ENCODE peak calls at places on chromosomes 1 and 21, in four cellular contexts. M, V, L and O are unnamed samples.

GRCh38 chr1:13762642-13763041 is 62.7 kb downstream of the PRDM2 start:
- DNase-seq in M (no peak), V (no peak), L (no peak), O (no peak)

GRCh38 chr1:201013991-201014815 is 9.3 kb downstream of the KIF21B start:
- DNase-seq in M (no peak), V (no peak), L (peak; percentile 53), O (no peak)

GRCh38 chr1:7572654-7573152 is 198.4 kb upstream of the VAMP3 start:
- DNase-seq in M (no peak), V (peak; percentile 76), L (peak; percentile 34), O (no peak)

GRCh38 chr1:182629674-182630073 is 25.5 kb upstream of the RGS16 start:
- DNase-seq in M (no peak), V (no peak), L (no peak), O (no peak)

GRCh38 chr1:19846338-19846737 is 31.3 kb upstream of the RNF186 start:
- DNase-seq in M (no peak), V (no peak), L (no peak), O (no peak)

GRCh38 chr1:6028042-6028895 is 17.4 kb upstream of the KCNAB2 start:
- DNase-seq in M (no peak), V (no peak), L (no peak), O (peak; percentile 11)

GRCh38 chr1:41849211-41849759 is 69.4 kb downstream of the HIVEP3 start:
- DNase-seq in M (no peak), V (no peak), L (no peak), O (peak; percentile 43)

GRCh38 chr1:37028981-37029617 is 5.2 kb downstream of the GRIK3 start:
- DNase-seq in M (no peak), V (no peak), L (no peak), O (no peak)

GRCh38 chr1:8061210-8061609 is 35.1 kb upstream of the ERRFI1 start:
- DNase-seq in M (peak; percentile 74), V (no peak), L (no peak), O (peak; percentile 97)

DNA sequence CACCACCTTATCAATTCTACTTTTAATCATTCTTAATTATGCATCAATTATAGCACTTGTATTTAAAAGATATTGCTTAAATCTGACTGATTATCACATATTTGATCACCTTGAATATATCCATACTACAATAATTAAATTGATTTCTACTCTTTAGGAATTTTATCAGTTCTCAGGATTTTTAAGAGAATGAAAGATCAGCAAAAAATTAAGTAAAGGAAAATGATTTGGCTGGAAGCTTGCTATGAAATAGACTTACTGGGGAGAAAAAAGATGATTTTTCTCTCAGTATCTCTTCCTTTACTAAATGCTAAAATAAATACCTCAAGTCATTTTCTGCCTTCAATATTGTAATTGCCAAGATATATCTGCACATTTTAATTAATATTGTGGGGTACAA is 848.6 kb downstream of the LTN1 start:
- DNase-seq in M (no peak), V (no peak), L (no peak), O (no peak)
- H3K9me1 ChIP-seq in M (no peaks in the 10 kb centered on the region), V (no peaks in the 10 kb centered on the region), L (no peaks in the 10 kb centered on the region), O (no peaks in the 10 kb centered on the region)

GRCh38 chr1:248850124-248850523 is 8.8 kb downstream of the ZNF692 start:
- DNase-seq in M (no peak), V (no peak), L (no peak), O (no peak)
- H3K9me1 ChIP-seq in M (no peaks in the 10 kb centered on the region), V (no peaks in the 10 kb centered on the region), L (peaks cover 3% of the 10 kb centered on the region), O (peaks cover 11% of the 10 kb centered on the region)

DNA sequence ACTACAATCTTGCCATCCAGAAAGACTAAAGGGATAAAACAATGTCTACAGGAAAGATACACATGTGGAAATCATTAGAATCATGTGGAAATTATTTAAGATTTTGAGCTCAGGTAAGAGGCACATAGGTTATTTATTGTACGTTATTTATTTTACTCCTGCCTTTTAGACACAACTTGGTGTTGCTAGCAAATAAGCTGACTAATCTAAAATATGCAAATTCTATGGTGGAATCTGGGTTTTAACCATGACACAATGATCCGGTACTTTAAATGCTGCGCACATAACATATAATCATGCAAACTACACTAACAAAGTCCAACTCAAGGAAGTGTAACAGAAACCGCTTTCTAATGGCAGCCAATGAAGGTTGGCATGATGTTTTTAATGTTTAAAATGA is 112.5 kb downstream of the IFI44 start:
- DNase-seq in M (no peak), V (no peak), L (no peak), O (no peak)
- H3K9me1 ChIP-seq in M (no peaks in the 10 kb centered on the region), V (no peaks in the 10 kb centered on the region), L (no peaks in the 10 kb centered on the region), O (no peaks in the 10 kb centered on the region)

GRCh38 chr1:186802388-186802787 is 26.4 kb upstream of the PLA2G4A start:
- DNase-seq in M (no peak), V (no peak), L (no peak), O (no peak)

GRCh38 chr1:186799689-186800054 is 29.1 kb upstream of the PLA2G4A start:
- DNase-seq in M (no peak), V (no peak), L (no peak), O (no peak)

GRCh38 chr1:186793582-186793927 is 35.2 kb upstream of the PLA2G4A start:
- DNase-seq in M (no peak), V (no peak), L (no peak), O (peak; percentile 47)

GRCh38 chr1:186804669-186805068 is 24.1 kb upstream of the PLA2G4A start:
- DNase-seq in M (no peak), V (no peak), L (no peak), O (no peak)

DNA sequence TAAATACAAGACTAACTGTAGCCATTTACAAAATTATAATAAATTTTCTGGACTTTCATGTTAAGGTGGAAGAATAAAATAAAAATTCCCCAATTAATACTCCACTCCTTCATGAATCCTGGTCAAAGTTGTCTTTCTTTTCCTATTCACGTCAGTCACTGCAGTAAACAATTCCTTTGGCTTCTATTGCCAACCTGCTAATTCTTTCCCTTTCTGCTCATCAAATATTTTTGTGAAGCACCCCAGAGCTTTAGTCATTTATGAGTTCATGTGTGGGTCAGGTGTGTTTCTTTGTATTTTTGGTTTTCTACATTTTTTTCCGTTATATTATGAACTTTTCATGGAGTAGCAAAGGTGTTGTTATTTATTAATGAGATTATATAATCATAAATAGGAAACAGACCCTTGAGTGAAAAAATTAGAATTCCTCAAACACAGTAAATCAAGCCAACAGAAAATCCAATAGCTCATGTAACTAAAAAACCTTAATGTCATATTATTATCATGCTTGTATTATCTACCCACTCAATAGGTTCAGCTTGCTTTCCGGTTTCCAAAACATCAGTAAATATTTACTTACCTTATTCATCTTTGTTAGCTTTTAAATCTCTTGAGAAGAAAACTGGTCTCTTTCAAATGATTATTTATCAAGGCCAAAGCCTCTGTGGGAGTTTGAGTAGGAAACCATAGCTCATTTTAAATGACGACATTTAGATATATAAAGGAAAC is 29.6 kb upstream of the PLA2G4A start:
- DNase-seq in M (no peak), V (no peak), L (no peak), O (no peak)
- H3K9me1 ChIP-seq in M (no peaks in the 10 kb centered on the region), V (no peaks in the 10 kb centered on the region), L (no peaks in the 10 kb centered on the region), O (no peaks in the 10 kb centered on the region)